ENCODE peak calls at places on chromosomes 13 and 19, in eight cellular contexts. D is activated CD8-positive, alpha-beta memory T cell treated with anti-CD3 and anti-CD28 coated beads for 48 hours; P is amygdala; K is neural crest cell; F is mucosa of gallbladder; A is stimulated activated CD4-positive, alpha-beta T cell treated with anti-CD3 and anti-CD28 coated beads, Interleukin-15, amount 100 ng/mL, for 48 hours; W is fibroblast of pulmonary artery; O is right lobe of liver. T is an unnamed sample.

GRCh38 chr19:50838239-50838638 is 4.9 kb upstream of the KLK15 start:
- DNase-seq in W (peak), F (no peak), A (no peak), O (no peak), D (no peak), K (no peak), P (no peak), T (no peak)

GRCh38 chr19:58059003-58059671 is at the start of gene ZNF135:
- DNase-seq in D (peak), O (peak), A (peak), W (peak), K (peak), P (peak), F (peak), T (peak)

GRCh38 chr19:53333071-53333465 is 481 bp upstream of the ZNF845 start:
- DNase-seq in O (no peak), W (no peak), K (peak), A (no peak), F (peak), P (peak), D (no peak), T (no peak)

GRCh38 chr19:46992699-46993535 is 26.7 kb upstream of the NPAS1 start:
- DNase-seq in F (no peak), P (no peak), K (no peak), O (peak), A (no peak), D (no peak), W (no peak), T (no peak)

GRCh38 chr19:42658148-42658547 is 63.4 kb upstream of the CEACAM8 start:
- DNase-seq in W (peak), K (no peak), D (no peak), P (no peak), F (no peak), A (no peak), O (no peak), T (no peak)

GRCh38 chr13:109007946-109008345 is 378.5 kb downstream of the MYO16 start:
- DNase-seq in P (no peak), F (no peak), W (no peak), O (no peak), K (no peak), A (no peak), D (no peak), T (no peak)

GRCh38 chr13:111531505-111531904 is 211.1 kb downstream of the TEX29 start:
- DNase-seq in O (no peak), P (peak), F (no peak), W (peak), A (no peak), K (no peak), D (no peak), T (no peak)

GRCh38 chr13:101429733-101430132 is 13.4 kb upstream of the NALCN start:
- DNase-seq in F (no peak), O (no peak), K (no peak), P (no peak), D (no peak), W (no peak), A (no peak), T (no peak)

GRCh38 chr19:38079926-38080380 is 144.1 kb downstream of the DPF1 start:
- DNase-seq in P (no peak), D (no peak), F (peak), K (no peak), O (no peak), W (peak), A (no peak), T (no peak)

GRCh38 chr19:47756953-47757608 is 11.7 kb downstream of the NOP53 start:
- DNase-seq in F (peak), A (no peak), W (no peak), K (no peak), D (no peak), P (no peak), O (peak), T (no peak)

GRCh38 chr19:46678110-46678732 is 17.2 kb upstream of the DACT3 start:
- DNase-seq in P (no peak), A (peak), D (peak), K (no peak), F (no peak), W (peak), O (no peak), T (no peak)

GRCh38 chr13:112896736-112897602 is 72.0 kb upstream of the MCF2L start:
- DNase-seq in F (no peak), W (no peak), O (no peak), K (no peak), A (no peak), P (no peak), D (no peak), T (no peak)

GRCh38 chr13:66468656-66469055 is 761.5 kb downstream of the PCDH9 start:
- DNase-seq in P (no peak), D (no peak), O (no peak), W (no peak), A (no peak), F (no peak), K (no peak), T (no peak)

GRCh38 chr19:50922316-50922853 is 11.2 kb upstream of the KLK4 start:
- DNase-seq in O (peak), P (peak), D (peak), W (peak), F (peak), K (peak), A (peak), T (peak)

GRCh38 chr19:1223018-1223855 is 14.6 kb downstream of the CBARP start:
- DNase-seq in D (no peak), F (no peak), W (peak), P (no peak), O (no peak), K (no peak), A (no peak), T (no peak)

GRCh38 chr13:27924529-27925141 is 4.8 kb downstream of the PDX1 start:
- DNase-seq in F (no peak), P (no peak), K (no peak), D (no peak), A (no peak), W (no peak), O (no peak), T (no peak)

GRCh38 chr13:114256547-114256946 is 21.9 kb downstream of the CDC16 start:
- DNase-seq in A (no peak), P (no peak), F (no peak), O (no peak), K (no peak), W (no peak), D (no peak), T (no peak)

GRCh38 chr19:29328586-29328985 is 115.6 kb upstream of the UQCRFS1 start:
- DNase-seq in W (no peak), A (no peak), O (no peak), F (no peak), D (no peak), K (no peak), P (no peak), T (no peak)

GRCh38 chr13:97198753-97199152 is 23.4 kb upstream of the MBNL2 start:
- DNase-seq in A (no peak), O (no peak), W (no peak), D (no peak), F (no peak), P (no peak), K (no peak), T (no peak)

GRCh38 chr13:67557118-67557517 is 327.0 kb upstream of the PCDH9 start:
- DNase-seq in P (no peak), W (no peak), K (no peak), O (no peak), D (no peak), F (no peak), A (no peak), T (no peak)

GRCh38 chr13:103067751-103068563 is 1.7 kb upstream of the SLC10A2 start:
- DNase-seq in A (no peak), P (no peak), F (peak), K (no peak), D (no peak), W (no peak), O (no peak), T (no peak)

GRCh38 chr13:110646442-110647364 is 31.4 kb downstream of the NAXD start:
- DNase-seq in O (no peak), A (no peak), K (no peak), D (no peak), P (no peak), F (no peak), W (no peak), T (no peak)

GRCh38 chr19:48967346-48968178 is 2.5 kb downstream of the FTL start:
- DNase-seq in A (no peak), K (no peak), P (peak), W (peak), F (peak), O (peak), D (no peak), T (peak)

GRCh38 chr13:89982406-89983085 is 1364.9 kb upstream of the MIR17HG start:
- DNase-seq in W (peak), O (no peak), P (no peak), K (no peak), F (no peak), A (no peak), D (no peak), T (no peak)

GRCh38 chr13:80371840-80372509 is 31.0 kb upstream of the SPRY2 start:
- DNase-seq in D (no peak), A (no peak), F (no peak), O (no peak), K (no peak), P (no peak), W (no peak), T (no peak)

GRCh38 chr19:51064534-51065220 is at the start of gene KLK13:
- DNase-seq in F (peak), W (peak), D (no peak), O (peak), K (no peak), P (no peak), A (no peak), T (no peak)

GRCh38 chr19:18009412-18010066 is 1.6 kb downstream of the ARRDC2 start:
- DNase-seq in A (no peak), W (no peak), D (no peak), P (no peak), O (no peak), F (peak), K (no peak), T (no peak)

GRCh38 chr13:43942301-43942700 is 62.6 kb downstream of the LACC1 start:
- DNase-seq in W (no peak), A (no peak), O (no peak), P (no peak), K (no peak), D (no peak), F (no peak), T (no peak)

T was measured in C1 segment of cervical spinal cord.